ENCODE peak calls at places on chromosomes 6 and 20, in eight cellular contexts. U is glutamatergic neuron; E is IMR-90; X is cardiac muscle cell; G is CD4-positive, alpha-beta T cell; M is heart left ventricle; K is HFFc6; D is nephron progenitor cell. Y is an unnamed sample.
A peak's percentile ranks its signal among the peaks of the same experiment; 100 is the strongest.

GRCh38 chr6:17421406-17421805 is 28.0 kb downstream of the CAP2 start:
- DNase-seq in U (peak; percentile 32), E (no peak), X (no peak), G (no peak), M (no peak), K (no peak), D (no peak), Y (no peak)

GRCh38 chr6:10954590-10955010 is 67.7 kb downstream of the SYCP2L start:
- DNase-seq in U (peak; percentile 97), E (peak; percentile 77), X (peak; percentile 91), G (peak; percentile 33), M (peak; percentile 69), K (peak; percentile 72), D (peak; percentile 93), Y (peak; percentile 75)

GRCh38 chr6:156933201-156934053 is 156.2 kb downstream of the ARID1B start:
- DNase-seq in U (no peak), E (no peak), X (no peak), G (no peak), M (no peak), K (no peak), D (peak; percentile 16), Y (peak; percentile 28)

GRCh38 chr20:57897891-57898290 is 188.1 kb upstream of the PMEPA1 start:
- DNase-seq in U (no peak), E (no peak), X (no peak), G (no peak), M (no peak), K (no peak), D (no peak), Y (no peak)

GRCh38 chr6:36285187-36285612 is 15.3 kb downstream of the PNPLA1 start:
- DNase-seq in U (peak; percentile 76), E (no peak), X (no peak), G (no peak), M (no peak), K (no peak), D (peak; percentile 61), Y (no peak)

GRCh38 chr6:6007311-6008113 is 787 bp upstream of the NRN1 start:
- DNase-seq in U (peak; percentile 77), E (no peak), X (no peak), G (no peak), M (no peak), K (no peak), D (peak; percentile 64), Y (no peak)

GRCh38 chr6:90691823-90692222 is 105.0 kb upstream of the MAP3K7 start:
- DNase-seq in U (no peak), E (no peak), X (no peak), G (no peak), M (no peak), K (no peak), D (no peak), Y (no peak)

GRCh38 chr20:46084805-46085792 is 4.7 kb downstream of the NCOA5 start:
- DNase-seq in U (no peak), E (peak; percentile 42), X (peak; percentile 72), G (no peak), M (no peak), K (peak; percentile 13), D (no peak), Y (no peak)

GRCh38 chr6:55902796-55903195 is 27.4 kb upstream of the BMP5 start:
- DNase-seq in U (no peak), E (peak; percentile 82), X (peak; percentile 15), G (no peak), M (no peak), K (no peak), D (no peak), Y (no peak)

GRCh38 chr20:20317195-20318113 is 50.5 kb upstream of the INSM1 start:
- DNase-seq in U (peak; percentile 44), E (no peak), X (no peak), G (no peak), M (no peak), K (no peak), D (no peak), Y (no peak)

GRCh38 chr6:41503841-41504525 is 42.2 kb upstream of the FOXP4 start:
- DNase-seq in U (no peak), E (peak; percentile 73), X (peak; percentile 80), G (no peak), M (peak; percentile 34), K (no peak), D (peak; percentile 50), Y (no peak)

GRCh38 chr6:66496659-66497058 is 789.6 kb upstream of the EYS start:
- DNase-seq in U (no peak), E (no peak), X (peak; percentile 1), G (no peak), M (no peak), K (no peak), D (no peak), Y (no peak)

GRCh38 chr20:62741191-62741676 is 32.6 kb downstream of the NTSR1 start:
- DNase-seq in U (no peak), E (no peak), X (peak; percentile 26), G (no peak), M (no peak), K (no peak), D (peak; percentile 64), Y (no peak)

GRCh38 chr6:106684011-106684410 is 54.6 kb downstream of the QRSL1 start:
- DNase-seq in U (no peak), E (no peak), X (no peak), G (no peak), M (no peak), K (no peak), D (no peak), Y (no peak)

GRCh38 chr6:51613558-51613957 is 473.9 kb downstream of the PKHD1 start:
- DNase-seq in U (no peak), E (no peak), X (no peak), G (no peak), M (no peak), K (no peak), D (no peak), Y (no peak)

GRCh38 chr6:104050455-104050854 is 809.3 kb downstream of the HACE1 start:
- DNase-seq in U (no peak), E (no peak), X (no peak), G (no peak), M (no peak), K (no peak), D (no peak), Y (no peak)

GRCh38 chr20:4406627-4407026 is 315.1 kb upstream of the PRND start:
- DNase-seq in U (no peak), E (peak; percentile 88), X (peak; percentile 76), G (no peak), M (no peak), K (peak; percentile 77), D (no peak), Y (no peak)

GRCh38 chr20:5719861-5720401 is 30.3 kb upstream of the SHLD1 start:
- DNase-seq in U (no peak), E (peak; percentile 65), X (peak; percentile 59), G (no peak), M (no peak), K (no peak), D (no peak), Y (no peak)

GRCh38 chr20:54869765-54870164 is 394.4 kb downstream of the DOK5 start:
- DNase-seq in U (no peak), E (no peak), X (no peak), G (no peak), M (no peak), K (no peak), D (no peak), Y (no peak)

GRCh38 chr6:11142296-11143027 is 30.9 kb upstream of the ERVFRD-1 start:
- DNase-seq in U (no peak), E (no peak), X (no peak), G (no peak), M (no peak), K (peak; percentile 12), D (no peak), Y (no peak)

GRCh38 chr6:52546678-52547077 is 30.2 kb downstream of the TRAM2 start:
- DNase-seq in U (no peak), E (no peak), X (no peak), G (no peak), M (no peak), K (no peak), D (no peak), Y (no peak)

GRCh38 chr20:60453847-60454246 is 495.6 kb downstream of the CDH26 start:
- DNase-seq in U (peak; percentile 36), E (no peak), X (no peak), G (no peak), M (no peak), K (no peak), D (peak; percentile 46), Y (no peak)
- TF ChIP-seq CTCF in U (no peak), E (no peak), X (no peak), G (no peak), M (no peak), K (no peak), D (no peak), Y (peak; percentile 44)

GRCh38 chr6:131084982-131085381 is 21.9 kb upstream of the EPB41L2 start:
- DNase-seq in U (no peak), E (no peak), X (no peak), G (no peak), M (no peak), K (no peak), D (no peak), Y (no peak)
- TF ChIP-seq CTCF in U (peak; percentile 16), E (no peak), X (peak; percentile 11), G (no peak), M (no peak), K (peak; percentile 38), D (no peak), Y (peak; percentile 46)

DNA sequence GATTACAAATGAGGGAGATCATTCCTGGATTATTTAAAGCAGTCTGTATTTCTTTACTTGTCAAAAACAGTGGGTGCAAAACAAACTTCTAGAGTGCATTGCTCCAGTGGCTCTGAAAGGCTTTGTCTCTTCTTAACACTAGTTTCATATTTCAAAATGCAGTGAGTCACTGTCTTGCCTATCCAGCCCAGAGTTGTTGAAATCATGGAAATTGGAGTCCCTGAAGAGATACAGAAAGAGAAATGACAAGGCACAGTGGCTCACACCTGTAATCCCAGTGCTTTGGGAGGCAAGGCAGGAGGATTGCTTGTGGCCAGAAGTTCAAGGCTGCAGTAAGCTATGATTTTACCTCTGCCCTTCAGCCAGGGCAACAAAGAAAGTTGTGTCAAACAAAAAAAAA is 11.3 kb downstream of the SLC2A12 start:
- DNase-seq in U (no peak), E (peak; percentile 82), X (peak; percentile 65), G (no peak), M (no peak), K (peak; percentile 47), D (no peak), Y (no peak)
- TF ChIP-seq CTCF in U (no peak), E (no peak), X (no peak), G (no peak), M (no peak), K (no peak), D (no peak), Y (no peak)

DNA sequence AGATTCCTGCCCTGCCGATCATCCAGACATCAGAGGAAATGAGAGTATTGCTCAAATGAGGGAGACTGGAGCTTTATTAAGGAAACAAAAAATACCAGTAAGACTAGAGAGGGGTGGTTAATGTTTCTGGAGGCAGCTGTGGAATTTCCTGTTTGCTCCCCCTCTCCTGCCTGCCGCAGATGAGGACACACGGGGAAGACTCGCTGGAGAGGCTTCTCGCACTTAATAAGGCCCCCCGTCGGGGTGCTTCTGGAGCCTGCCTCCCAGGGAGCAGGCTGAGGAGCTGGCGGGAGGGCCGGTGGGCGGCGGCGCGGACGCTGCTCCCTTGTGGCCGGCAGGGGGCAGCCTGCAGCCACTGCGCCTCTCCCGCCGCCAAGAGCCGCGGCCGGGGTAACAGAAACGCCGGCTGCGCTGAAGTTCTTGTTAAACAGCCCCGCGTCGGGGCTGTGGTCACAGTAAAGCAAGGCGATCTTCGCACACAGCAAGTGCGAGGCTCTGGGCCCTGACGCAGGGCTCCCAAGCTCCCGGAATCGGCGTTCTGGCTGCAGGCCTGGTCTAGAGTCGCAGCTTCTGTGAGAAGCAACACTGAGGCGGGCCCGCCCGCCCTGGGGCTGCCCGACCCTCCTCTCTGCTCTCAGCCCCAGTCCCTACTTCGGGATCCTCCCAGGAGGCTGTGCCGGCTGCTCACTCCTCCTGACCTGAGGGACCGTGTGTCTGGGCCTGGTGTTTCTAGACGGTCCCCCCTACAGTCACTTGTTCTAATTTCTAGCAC is 17.4 kb downstream of the LEMD2 start:
- DNase-seq in U (peak; percentile 87), E (peak; percentile 96), X (peak; percentile 99), G (peak; percentile 36), M (peak; percentile 68), K (peak; percentile 97), D (peak; percentile 83), Y (peak; percentile 50)
- TF ChIP-seq CTCF in U (peak; percentile 96), E (peak; percentile 98), X (peak; percentile 90), G (peak; percentile 94), M (peak; percentile 93), K (peak; percentile 98), D (peak; percentile 96), Y (peak; percentile 93)